ENCODE peak calls at places on chromosomes 7 and 10, in nine cellular contexts. One of them, this sample, is unnamed.

GRCh38 chr10:81096558-81096957 is 558.9 kb downstream of the SH2D4B start:
- DNase-seq in SHP77 treated with DMSO at 0.1 percent for 48 hours: no peak
- DNase-seq in amygdala: no peak
- DNase-seq in prostate gland: no peak
- DNase-seq in activated naive CD4-positive, alpha-beta T cell: no peak
- DNase-seq in AG08396: no peak
- DNase-seq in iPS DF 19.7: no peak
- DNase-seq in activated CD8-positive, alpha-beta memory T cell treated with anti-CD3 and anti-CD28 coated beads, Interleukin-2, amount 50 U/mL, for 4 hours: no peak
- DNase-seq in RCC 7860: no peak
- DNase-seq in this sample: no peak

GRCh38 chr7:29145553-29146081 is 720 bp downstream of the CPVL start:
- DNase-seq in SHP77 treated with DMSO at 0.1 percent for 48 hours: no peak
- DNase-seq in amygdala: no peak
- DNase-seq in prostate gland: no peak
- DNase-seq in activated naive CD4-positive, alpha-beta T cell: no peak
- DNase-seq in AG08396: no peak
- DNase-seq in iPS DF 19.7: no peak
- DNase-seq in activated CD8-positive, alpha-beta memory T cell treated with anti-CD3 and anti-CD28 coated beads, Interleukin-2, amount 50 U/mL, for 4 hours: no peak
- DNase-seq in RCC 7860: no peak
- DNase-seq in this sample: no peak

GRCh38 chr7:155345490-155345889 is 47.8 kb downstream of the INSIG1 start:
- DNase-seq in SHP77 treated with DMSO at 0.1 percent for 48 hours: no peak
- DNase-seq in amygdala: no peak
- DNase-seq in prostate gland: no peak
- DNase-seq in activated naive CD4-positive, alpha-beta T cell: no peak
- DNase-seq in AG08396: no peak
- DNase-seq in iPS DF 19.7: no peak
- DNase-seq in activated CD8-positive, alpha-beta memory T cell treated with anti-CD3 and anti-CD28 coated beads, Interleukin-2, amount 50 U/mL, for 4 hours: no peak
- DNase-seq in RCC 7860: no peak
- DNase-seq in this sample: peak; percentile 19

GRCh38 chr7:51121945-51122425 is 194.6 kb downstream of the COBL start:
- DNase-seq in SHP77 treated with DMSO at 0.1 percent for 48 hours: peak; percentile 53
- DNase-seq in amygdala: no peak
- DNase-seq in prostate gland: peak; percentile 18
- DNase-seq in activated naive CD4-positive, alpha-beta T cell: no peak
- DNase-seq in AG08396: no peak
- DNase-seq in iPS DF 19.7: no peak
- DNase-seq in activated CD8-positive, alpha-beta memory T cell treated with anti-CD3 and anti-CD28 coated beads, Interleukin-2, amount 50 U/mL, for 4 hours: no peak
- DNase-seq in RCC 7860: no peak
- DNase-seq in this sample: no peak

GRCh38 chr7:90474284-90475210 is 5.1 kb downstream of the PTTG1IP2 start:
- DNase-seq in SHP77 treated with DMSO at 0.1 percent for 48 hours: no peak
- DNase-seq in amygdala: no peak
- DNase-seq in prostate gland: no peak
- DNase-seq in activated naive CD4-positive, alpha-beta T cell: no peak
- DNase-seq in AG08396: peak; percentile 11
- DNase-seq in iPS DF 19.7: no peak
- DNase-seq in activated CD8-positive, alpha-beta memory T cell treated with anti-CD3 and anti-CD28 coated beads, Interleukin-2, amount 50 U/mL, for 4 hours: no peak
- DNase-seq in RCC 7860: peak; percentile 92
- DNase-seq in this sample: no peak

GRCh38 chr10:33277135-33277536 is 57.3 kb downstream of the NRP1 start:
- DNase-seq in SHP77 treated with DMSO at 0.1 percent for 48 hours: peak; percentile 17
- DNase-seq in amygdala: no peak
- DNase-seq in prostate gland: no peak
- DNase-seq in activated naive CD4-positive, alpha-beta T cell: no peak
- DNase-seq in AG08396: no peak
- DNase-seq in iPS DF 19.7: no peak
- DNase-seq in activated CD8-positive, alpha-beta memory T cell treated with anti-CD3 and anti-CD28 coated beads, Interleukin-2, amount 50 U/mL, for 4 hours: no peak
- DNase-seq in RCC 7860: peak; percentile 81
- DNase-seq in this sample: no peak

GRCh38 chr7:82172017-82172416 is 271.6 kb downstream of the CACNA2D1 start:
- DNase-seq in SHP77 treated with DMSO at 0.1 percent for 48 hours: no peak
- DNase-seq in amygdala: no peak
- DNase-seq in prostate gland: no peak
- DNase-seq in activated naive CD4-positive, alpha-beta T cell: no peak
- DNase-seq in AG08396: no peak
- DNase-seq in iPS DF 19.7: no peak
- DNase-seq in activated CD8-positive, alpha-beta memory T cell treated with anti-CD3 and anti-CD28 coated beads, Interleukin-2, amount 50 U/mL, for 4 hours: no peak
- DNase-seq in RCC 7860: no peak
- DNase-seq in this sample: no peak

GRCh38 chr10:42988517-42989395 is 88.1 kb upstream of the RET start:
- DNase-seq in SHP77 treated with DMSO at 0.1 percent for 48 hours: no peak
- DNase-seq in amygdala: no peak
- DNase-seq in prostate gland: no peak
- DNase-seq in activated naive CD4-positive, alpha-beta T cell: no peak
- DNase-seq in AG08396: no peak
- DNase-seq in iPS DF 19.7: no peak
- DNase-seq in activated CD8-positive, alpha-beta memory T cell treated with anti-CD3 and anti-CD28 coated beads, Interleukin-2, amount 50 U/mL, for 4 hours: peak; percentile 24
- DNase-seq in RCC 7860: no peak
- DNase-seq in this sample: no peak

GRCh38 chr7:27179503-27180430 is 5.3 kb downstream of the HOXA11 start:
- DNase-seq in SHP77 treated with DMSO at 0.1 percent for 48 hours: no peak
- DNase-seq in amygdala: no peak
- DNase-seq in prostate gland: peak; percentile 88
- DNase-seq in activated naive CD4-positive, alpha-beta T cell: peak; percentile 40
- DNase-seq in AG08396: peak; percentile 94
- DNase-seq in iPS DF 19.7: no peak
- DNase-seq in activated CD8-positive, alpha-beta memory T cell treated with anti-CD3 and anti-CD28 coated beads, Interleukin-2, amount 50 U/mL, for 4 hours: peak; percentile 66
- DNase-seq in RCC 7860: peak; percentile 82
- DNase-seq in this sample: peak; percentile 84

GRCh38 chr7:157466473-157467261 is 129.9 kb downstream of the DNAJB6 start:
- DNase-seq in SHP77 treated with DMSO at 0.1 percent for 48 hours: no peak
- DNase-seq in amygdala: no peak
- DNase-seq in prostate gland: no peak
- DNase-seq in activated naive CD4-positive, alpha-beta T cell: no peak
- DNase-seq in AG08396: no peak
- DNase-seq in iPS DF 19.7: no peak
- DNase-seq in activated CD8-positive, alpha-beta memory T cell treated with anti-CD3 and anti-CD28 coated beads, Interleukin-2, amount 50 U/mL, for 4 hours: no peak
- DNase-seq in RCC 7860: no peak
- DNase-seq in this sample: no peak

GRCh38 chr10:37975407-37975991 is 948 bp downstream of the ZNF25 start:
- DNase-seq in SHP77 treated with DMSO at 0.1 percent for 48 hours: peak; percentile 48
- DNase-seq in amygdala: no peak
- DNase-seq in prostate gland: no peak
- DNase-seq in activated naive CD4-positive, alpha-beta T cell: no peak
- DNase-seq in AG08396: peak; percentile 10
- DNase-seq in iPS DF 19.7: no peak
- DNase-seq in activated CD8-positive, alpha-beta memory T cell treated with anti-CD3 and anti-CD28 coated beads, Interleukin-2, amount 50 U/mL, for 4 hours: no peak
- DNase-seq in RCC 7860: peak; percentile 5
- DNase-seq in this sample: no peak

GRCh38 chr10:112052176-112052575 is 131.4 kb downstream of the GPAM start:
- DNase-seq in SHP77 treated with DMSO at 0.1 percent for 48 hours: no peak
- DNase-seq in amygdala: no peak
- DNase-seq in prostate gland: no peak
- DNase-seq in activated naive CD4-positive, alpha-beta T cell: no peak
- DNase-seq in AG08396: no peak
- DNase-seq in iPS DF 19.7: no peak
- DNase-seq in activated CD8-positive, alpha-beta memory T cell treated with anti-CD3 and anti-CD28 coated beads, Interleukin-2, amount 50 U/mL, for 4 hours: no peak
- DNase-seq in RCC 7860: no peak
- DNase-seq in this sample: no peak

GRCh38 chr7:921581-922333 is 32.7 kb downstream of the ADAP1 start:
- DNase-seq in SHP77 treated with DMSO at 0.1 percent for 48 hours: no peak
- DNase-seq in amygdala: no peak
- DNase-seq in prostate gland: no peak
- DNase-seq in activated naive CD4-positive, alpha-beta T cell: no peak
- DNase-seq in AG08396: no peak
- DNase-seq in iPS DF 19.7: no peak
- DNase-seq in activated CD8-positive, alpha-beta memory T cell treated with anti-CD3 and anti-CD28 coated beads, Interleukin-2, amount 50 U/mL, for 4 hours: peak; percentile 26
- DNase-seq in RCC 7860: no peak
- DNase-seq in this sample: peak; percentile 71

GRCh38 chr7:144524271-144524670 is 120.8 kb upstream of the NOBOX start:
- DNase-seq in SHP77 treated with DMSO at 0.1 percent for 48 hours: no peak
- DNase-seq in amygdala: no peak
- DNase-seq in prostate gland: no peak
- DNase-seq in activated naive CD4-positive, alpha-beta T cell: no peak
- DNase-seq in AG08396: no peak
- DNase-seq in iPS DF 19.7: no peak
- DNase-seq in activated CD8-positive, alpha-beta memory T cell treated with anti-CD3 and anti-CD28 coated beads, Interleukin-2, amount 50 U/mL, for 4 hours: no peak
- DNase-seq in RCC 7860: no peak
- DNase-seq in this sample: no peak

GRCh38 chr7:151351967-151352366 is 10.4 kb downstream of the NUB1 start:
- DNase-seq in SHP77 treated with DMSO at 0.1 percent for 48 hours: no peak
- DNase-seq in amygdala: no peak
- DNase-seq in prostate gland: no peak
- DNase-seq in activated naive CD4-positive, alpha-beta T cell: no peak
- DNase-seq in AG08396: no peak
- DNase-seq in iPS DF 19.7: no peak
- DNase-seq in activated CD8-positive, alpha-beta memory T cell treated with anti-CD3 and anti-CD28 coated beads, Interleukin-2, amount 50 U/mL, for 4 hours: peak; percentile 31
- DNase-seq in RCC 7860: no peak
- DNase-seq in this sample: peak; percentile 84

GRCh38 chr7:110595694-110596093 is 495.2 kb upstream of the LRRN3 start:
- DNase-seq in SHP77 treated with DMSO at 0.1 percent for 48 hours: no peak
- DNase-seq in amygdala: no peak
- DNase-seq in prostate gland: no peak
- DNase-seq in activated naive CD4-positive, alpha-beta T cell: no peak
- DNase-seq in AG08396: no peak
- DNase-seq in iPS DF 19.7: no peak
- DNase-seq in activated CD8-positive, alpha-beta memory T cell treated with anti-CD3 and anti-CD28 coated beads, Interleukin-2, amount 50 U/mL, for 4 hours: no peak
- DNase-seq in RCC 7860: no peak
- DNase-seq in this sample: no peak

GRCh38 chr7:36852931-36853330 is 128.6 kb upstream of the AOAH start:
- DNase-seq in SHP77 treated with DMSO at 0.1 percent for 48 hours: no peak
- DNase-seq in amygdala: no peak
- DNase-seq in prostate gland: no peak
- DNase-seq in activated naive CD4-positive, alpha-beta T cell: no peak
- DNase-seq in AG08396: no peak
- DNase-seq in iPS DF 19.7: no peak
- DNase-seq in activated CD8-positive, alpha-beta memory T cell treated with anti-CD3 and anti-CD28 coated beads, Interleukin-2, amount 50 U/mL, for 4 hours: no peak
- DNase-seq in RCC 7860: no peak
- DNase-seq in this sample: no peak

GRCh38 chr7:52799817-52800216 is 235.6 kb upstream of the POM121L12 start:
- DNase-seq in SHP77 treated with DMSO at 0.1 percent for 48 hours: no peak
- DNase-seq in amygdala: no peak
- DNase-seq in prostate gland: no peak
- DNase-seq in activated naive CD4-positive, alpha-beta T cell: no peak
- DNase-seq in AG08396: no peak
- DNase-seq in iPS DF 19.7: no peak
- DNase-seq in activated CD8-positive, alpha-beta memory T cell treated with anti-CD3 and anti-CD28 coated beads, Interleukin-2, amount 50 U/mL, for 4 hours: no peak
- DNase-seq in RCC 7860: no peak
- DNase-seq in this sample: no peak

GRCh38 chr10:36183726-36184125 is 541.6 kb upstream of the FZD8 start:
- DNase-seq in SHP77 treated with DMSO at 0.1 percent for 48 hours: no peak
- DNase-seq in amygdala: no peak
- DNase-seq in prostate gland: no peak
- DNase-seq in activated naive CD4-positive, alpha-beta T cell: no peak
- DNase-seq in AG08396: no peak
- DNase-seq in iPS DF 19.7: no peak
- DNase-seq in activated CD8-positive, alpha-beta memory T cell treated with anti-CD3 and anti-CD28 coated beads, Interleukin-2, amount 50 U/mL, for 4 hours: no peak
- DNase-seq in RCC 7860: no peak
- DNase-seq in this sample: no peak

GRCh38 chr7:135645296-135645904 is 16.9 kb upstream of the STMP1 start:
- DNase-seq in SHP77 treated with DMSO at 0.1 percent for 48 hours: no peak
- DNase-seq in amygdala: no peak
- DNase-seq in prostate gland: peak; percentile 20
- DNase-seq in activated naive CD4-positive, alpha-beta T cell: no peak
- DNase-seq in AG08396: peak; percentile 25
- DNase-seq in iPS DF 19.7: no peak
- DNase-seq in activated CD8-positive, alpha-beta memory T cell treated with anti-CD3 and anti-CD28 coated beads, Interleukin-2, amount 50 U/mL, for 4 hours: no peak
- DNase-seq in RCC 7860: peak; percentile 43
- DNase-seq in this sample: no peak

GRCh38 chr10:102408728-102409603 is 9.6 kb downstream of the PSD start:
- DNase-seq in SHP77 treated with DMSO at 0.1 percent for 48 hours: no peak
- DNase-seq in amygdala: peak; percentile 43
- DNase-seq in prostate gland: no peak
- DNase-seq in activated naive CD4-positive, alpha-beta T cell: peak; percentile 84
- DNase-seq in AG08396: peak; percentile 65
- DNase-seq in iPS DF 19.7: no peak
- DNase-seq in activated CD8-positive, alpha-beta memory T cell treated with anti-CD3 and anti-CD28 coated beads, Interleukin-2, amount 50 U/mL, for 4 hours: peak; percentile 85
- DNase-seq in RCC 7860: no peak
- DNase-seq in this sample: peak; percentile 90

GRCh38 chr10:79159141-79159619 is 90.4 kb downstream of the ZMIZ1 start:
- DNase-seq in SHP77 treated with DMSO at 0.1 percent for 48 hours: no peak
- DNase-seq in amygdala: no peak
- DNase-seq in prostate gland: no peak
- DNase-seq in activated naive CD4-positive, alpha-beta T cell: no peak
- DNase-seq in AG08396: peak; percentile 79
- DNase-seq in iPS DF 19.7: no peak
- DNase-seq in activated CD8-positive, alpha-beta memory T cell treated with anti-CD3 and anti-CD28 coated beads, Interleukin-2, amount 50 U/mL, for 4 hours: no peak
- DNase-seq in RCC 7860: peak; percentile 91
- DNase-seq in this sample: no peak

GRCh38 chr7:27123021-27123476 is 7.5 kb downstream of the HOXA4 start:
- DNase-seq in SHP77 treated with DMSO at 0.1 percent for 48 hours: no peak
- DNase-seq in amygdala: no peak
- DNase-seq in prostate gland: no peak
- DNase-seq in activated naive CD4-positive, alpha-beta T cell: no peak
- DNase-seq in AG08396: no peak
- DNase-seq in iPS DF 19.7: no peak
- DNase-seq in activated CD8-positive, alpha-beta memory T cell treated with anti-CD3 and anti-CD28 coated beads, Interleukin-2, amount 50 U/mL, for 4 hours: no peak
- DNase-seq in RCC 7860: peak; percentile 37
- DNase-seq in this sample: peak; percentile 53

GRCh38 chr7:156446990-156447389 is 193.6 kb upstream of the RNF32 start:
- DNase-seq in SHP77 treated with DMSO at 0.1 percent for 48 hours: no peak
- DNase-seq in amygdala: no peak
- DNase-seq in prostate gland: no peak
- DNase-seq in activated naive CD4-positive, alpha-beta T cell: no peak
- DNase-seq in AG08396: no peak
- DNase-seq in iPS DF 19.7: no peak
- DNase-seq in activated CD8-positive, alpha-beta memory T cell treated with anti-CD3 and anti-CD28 coated beads, Interleukin-2, amount 50 U/mL, for 4 hours: no peak
- DNase-seq in RCC 7860: no peak
- DNase-seq in this sample: no peak

GRCh38 chr10:110706690-110707098 is 62.6 kb downstream of the RBM20 start:
- DNase-seq in SHP77 treated with DMSO at 0.1 percent for 48 hours: no peak
- DNase-seq in amygdala: no peak
- DNase-seq in prostate gland: no peak
- DNase-seq in activated naive CD4-positive, alpha-beta T cell: no peak
- DNase-seq in AG08396: peak; percentile 76
- DNase-seq in iPS DF 19.7: peak; percentile 42
- DNase-seq in activated CD8-positive, alpha-beta memory T cell treated with anti-CD3 and anti-CD28 coated beads, Interleukin-2, amount 50 U/mL, for 4 hours: no peak
- DNase-seq in RCC 7860: peak; percentile 64
- DNase-seq in this sample: no peak

GRCh38 chr10:62335326-62335725 is 38.8 kb upstream of the ZNF365 start:
- DNase-seq in SHP77 treated with DMSO at 0.1 percent for 48 hours: no peak
- DNase-seq in amygdala: no peak
- DNase-seq in prostate gland: no peak
- DNase-seq in activated naive CD4-positive, alpha-beta T cell: no peak
- DNase-seq in AG08396: no peak
- DNase-seq in iPS DF 19.7: no peak
- DNase-seq in activated CD8-positive, alpha-beta memory T cell treated with anti-CD3 and anti-CD28 coated beads, Interleukin-2, amount 50 U/mL, for 4 hours: no peak
- DNase-seq in RCC 7860: no peak
- DNase-seq in this sample: no peak

GRCh38 chr10:19815478-19816419 is 483 bp upstream of the PLXDC2 start:
- DNase-seq in SHP77 treated with DMSO at 0.1 percent for 48 hours: no peak
- DNase-seq in amygdala: peak; percentile 58
- DNase-seq in prostate gland: peak; percentile 79
- DNase-seq in activated naive CD4-positive, alpha-beta T cell: no peak
- DNase-seq in AG08396: peak; percentile 36
- DNase-seq in iPS DF 19.7: no peak
- DNase-seq in activated CD8-positive, alpha-beta memory T cell treated with anti-CD3 and anti-CD28 coated beads, Interleukin-2, amount 50 U/mL, for 4 hours: no peak
- DNase-seq in RCC 7860: peak; percentile 38
- DNase-seq in this sample: no peak

GRCh38 chr10:29757551-29758297 is 123.0 kb upstream of the SVIL start:
- DNase-seq in SHP77 treated with DMSO at 0.1 percent for 48 hours: no peak
- DNase-seq in amygdala: no peak
- DNase-seq in prostate gland: no peak
- DNase-seq in activated naive CD4-positive, alpha-beta T cell: no peak
- DNase-seq in AG08396: no peak
- DNase-seq in iPS DF 19.7: no peak
- DNase-seq in activated CD8-positive, alpha-beta memory T cell treated with anti-CD3 and anti-CD28 coated beads, Interleukin-2, amount 50 U/mL, for 4 hours: no peak
- DNase-seq in RCC 7860: peak; percentile 71
- DNase-seq in this sample: no peak

GRCh38 chr10:14712991-14713422 is 61.7 kb downstream of the FAM107B start:
- DNase-seq in SHP77 treated with DMSO at 0.1 percent for 48 hours: no peak
- DNase-seq in amygdala: no peak
- DNase-seq in prostate gland: no peak
- DNase-seq in activated naive CD4-positive, alpha-beta T cell: no peak
- DNase-seq in AG08396: no peak
- DNase-seq in iPS DF 19.7: no peak
- DNase-seq in activated CD8-positive, alpha-beta memory T cell treated with anti-CD3 and anti-CD28 coated beads, Interleukin-2, amount 50 U/mL, for 4 hours: no peak
- DNase-seq in RCC 7860: no peak
- DNase-seq in this sample: no peak

GRCh38 chr10:24665001-24665400 is 58.7 kb downstream of the ARHGAP21 start:
- DNase-seq in SHP77 treated with DMSO at 0.1 percent for 48 hours: no peak
- DNase-seq in amygdala: no peak
- DNase-seq in prostate gland: no peak
- DNase-seq in activated naive CD4-positive, alpha-beta T cell: no peak
- DNase-seq in AG08396: no peak
- DNase-seq in iPS DF 19.7: no peak
- DNase-seq in activated CD8-positive, alpha-beta memory T cell treated with anti-CD3 and anti-CD28 coated beads, Interleukin-2, amount 50 U/mL, for 4 hours: no peak
- DNase-seq in RCC 7860: no peak
- DNase-seq in this sample: no peak

GRCh38 chr7:79622781-79623180 is 169.3 kb upstream of the MAGI2 start:
- DNase-seq in SHP77 treated with DMSO at 0.1 percent for 48 hours: no peak
- DNase-seq in amygdala: no peak
- DNase-seq in prostate gland: no peak
- DNase-seq in activated naive CD4-positive, alpha-beta T cell: no peak
- DNase-seq in AG08396: no peak
- DNase-seq in iPS DF 19.7: no peak
- DNase-seq in activated CD8-positive, alpha-beta memory T cell treated with anti-CD3 and anti-CD28 coated beads, Interleukin-2, amount 50 U/mL, for 4 hours: no peak
- DNase-seq in RCC 7860: no peak
- DNase-seq in this sample: no peak

This sample was measured in activated effector memory CD4-positive, alpha-beta T cell treated with anti-CD3 and anti-CD28 coated beads, Interleukin-2, amount 50 U/mL, for 16 hours.